ENCODE peak calls at places on chromosomes 13 and 19, in five cellular contexts. One of them, this sample, is unnamed.

GRCh38 chr13:106473174-106473573 is 62.3 kb downstream of the EFNB2 start:
- DNase-seq in AG04449: no peak
- DNase-seq in psoas muscle: no peak
- DNase-seq in glutamatergic neuron: no peak
- DNase-seq in progenitor cell of endocrine pancreas: no peak
- DNase-seq in this sample: no peak

GRCh38 chr13:29509999-29510586 is 85.4 kb downstream of the SLC7A1 start:
- DNase-seq in AG04449: no peak
- DNase-seq in progenitor cell of endocrine pancreas: no peak
- DNase-seq in psoas muscle: no peak
- DNase-seq in glutamatergic neuron: no peak
- DNase-seq in this sample: no peak

GRCh38 chr13:79735228-79735627 is 254.3 kb downstream of the NDFIP2 start:
- DNase-seq in progenitor cell of endocrine pancreas: no peak
- DNase-seq in AG04449: no peak
- DNase-seq in psoas muscle: no peak
- DNase-seq in glutamatergic neuron: no peak
- DNase-seq in this sample: no peak

GRCh38 chr13:43572601-43573360 is 214.0 kb downstream of the ENOX1 start:
- DNase-seq in glutamatergic neuron: no peak
- DNase-seq in progenitor cell of endocrine pancreas: no peak
- DNase-seq in AG04449: peak; percentile 61
- DNase-seq in psoas muscle: no peak
- DNase-seq in this sample: no peak

GRCh38 chr13:94710881-94711560 is 1.3 kb downstream of the SOX21 start:
- DNase-seq in AG04449: no peak
- DNase-seq in psoas muscle: no peak
- DNase-seq in progenitor cell of endocrine pancreas: peak; percentile 36
- DNase-seq in glutamatergic neuron: peak; percentile 50
- DNase-seq in this sample: no peak

GRCh38 chr13:95627590-95627989 is 16.9 kb downstream of the DZIP1 start:
- DNase-seq in psoas muscle: no peak
- DNase-seq in progenitor cell of endocrine pancreas: no peak
- DNase-seq in AG04449: no peak
- DNase-seq in glutamatergic neuron: no peak
- DNase-seq in this sample: no peak

GRCh38 chr13:42361701-42362100 is 89.7 kb downstream of the AKAP11 start:
- DNase-seq in glutamatergic neuron: no peak
- DNase-seq in psoas muscle: no peak
- DNase-seq in AG04449: no peak
- DNase-seq in progenitor cell of endocrine pancreas: no peak
- DNase-seq in this sample: no peak

GRCh38 chr13:40116008-40116407 is 460.5 kb downstream of the COG6 start:
- DNase-seq in AG04449: no peak
- DNase-seq in progenitor cell of endocrine pancreas: no peak
- DNase-seq in psoas muscle: no peak
- DNase-seq in glutamatergic neuron: no peak
- DNase-seq in this sample: no peak

GRCh38 chr13:32905864-32906180 is 110.4 kb upstream of the KL start:
- DNase-seq in psoas muscle: no peak
- DNase-seq in glutamatergic neuron: no peak
- DNase-seq in AG04449: no peak
- DNase-seq in progenitor cell of endocrine pancreas: no peak
- DNase-seq in this sample: no peak

GRCh38 chr13:51444922-51445321 is 7.9 kb downstream of the INTS6 start:
- DNase-seq in psoas muscle: no peak
- DNase-seq in glutamatergic neuron: no peak
- DNase-seq in progenitor cell of endocrine pancreas: no peak
- DNase-seq in AG04449: peak; percentile 23
- DNase-seq in this sample: no peak

GRCh38 chr13:40579535-40579934 is 86.9 kb downstream of the FOXO1 start:
- DNase-seq in glutamatergic neuron: no peak
- DNase-seq in progenitor cell of endocrine pancreas: no peak
- DNase-seq in psoas muscle: no peak
- DNase-seq in AG04449: no peak
- DNase-seq in this sample: no peak

GRCh38 chr19:33094504-33095067 is 13.6 kb downstream of the GPATCH1 start:
- DNase-seq in glutamatergic neuron: no peak
- DNase-seq in progenitor cell of endocrine pancreas: no peak
- DNase-seq in AG04449: no peak
- DNase-seq in psoas muscle: no peak
- DNase-seq in this sample: no peak

GRCh38 chr13:85798999-85799646 is at the start of gene SLITRK6:
- DNase-seq in AG04449: peak; percentile 7
- DNase-seq in glutamatergic neuron: no peak
- DNase-seq in progenitor cell of endocrine pancreas: no peak
- DNase-seq in psoas muscle: no peak
- DNase-seq in this sample: no peak

GRCh38 chr13:77724092-77724491 is 26.6 kb downstream of the SLAIN1 start:
- DNase-seq in progenitor cell of endocrine pancreas: no peak
- DNase-seq in AG04449: no peak
- DNase-seq in glutamatergic neuron: no peak
- DNase-seq in psoas muscle: no peak
- DNase-seq in this sample: no peak

GRCh38 chr13:50162567-50162966 is 147.3 kb downstream of the KCNRG start:
- DNase-seq in psoas muscle: no peak
- DNase-seq in glutamatergic neuron: no peak
- DNase-seq in progenitor cell of endocrine pancreas: no peak
- DNase-seq in AG04449: no peak
- DNase-seq in this sample: no peak

GRCh38 chr13:75566658-75567057 is 17.1 kb downstream of the UCHL3 start:
- DNase-seq in glutamatergic neuron: no peak
- DNase-seq in psoas muscle: no peak
- DNase-seq in AG04449: no peak
- DNase-seq in progenitor cell of endocrine pancreas: no peak
- DNase-seq in this sample: no peak

GRCh38 chr19:11381535-11382369 is 2.4 kb downstream of the EPOR start:
- DNase-seq in glutamatergic neuron: peak; percentile 77
- DNase-seq in progenitor cell of endocrine pancreas: peak; percentile 38
- DNase-seq in psoas muscle: peak; percentile 73
- DNase-seq in AG04449: no peak
- DNase-seq in this sample: peak; percentile 67

GRCh38 chr13:110471833-110472162 is 89.7 kb downstream of the RAB20 start:
- DNase-seq in AG04449: no peak
- DNase-seq in glutamatergic neuron: no peak
- DNase-seq in progenitor cell of endocrine pancreas: no peak
- DNase-seq in psoas muscle: peak; percentile 37
- DNase-seq in this sample: no peak

GRCh38 chr19:18940791-18941627 is at the start of gene HOMER3:
- DNase-seq in progenitor cell of endocrine pancreas: peak; percentile 86
- DNase-seq in glutamatergic neuron: peak; percentile 93
- DNase-seq in psoas muscle: peak; percentile 87
- DNase-seq in AG04449: no peak
- DNase-seq in this sample: peak; percentile 84

GRCh38 chr19:52716578-52716977 is 18.3 kb downstream of the ZNF611 start:
- DNase-seq in glutamatergic neuron: no peak
- DNase-seq in progenitor cell of endocrine pancreas: no peak
- DNase-seq in psoas muscle: no peak
- DNase-seq in AG04449: no peak
- DNase-seq in this sample: no peak

DNA sequence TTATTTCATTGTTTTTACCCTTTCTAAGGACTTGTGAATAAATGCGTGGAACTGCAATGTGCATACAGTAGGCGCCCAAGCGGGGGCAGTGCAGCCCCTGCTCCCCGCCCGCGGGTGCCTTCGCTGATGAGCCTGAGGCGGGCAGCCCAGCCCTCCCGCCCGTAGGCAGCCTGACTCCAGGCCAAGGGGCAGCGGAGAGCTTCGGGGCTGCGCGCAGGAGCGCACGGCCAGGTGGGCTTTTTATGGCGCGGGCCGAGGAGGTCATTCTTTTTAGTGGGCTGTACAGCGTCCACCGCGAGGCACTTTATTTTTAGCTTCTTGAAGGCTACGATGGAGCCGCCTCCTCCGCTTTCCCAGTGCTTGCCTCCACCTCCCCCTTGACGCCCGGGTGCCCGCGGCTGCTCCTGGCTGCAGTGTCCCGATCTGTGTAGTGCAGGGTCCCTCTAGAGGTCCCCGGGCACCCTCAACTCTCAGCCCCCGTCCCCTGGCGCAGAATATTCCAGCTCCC is 60.5 kb downstream of the CCNE1 start:
- DNase-seq in glutamatergic neuron: peak; percentile 41
- DNase-seq in AG04449: no peak
- DNase-seq in psoas muscle: no peak
- DNase-seq in progenitor cell of endocrine pancreas: no peak
- DNase-seq in this sample: no peak
- TF ChIP-seq CTCF in glutamatergic neuron: no peak
- TF ChIP-seq CTCF in AG04449: no peak
- TF ChIP-seq CTCF in psoas muscle: peak; percentile 28
- TF ChIP-seq CTCF in progenitor cell of endocrine pancreas: peak; percentile 39
- TF ChIP-seq CTCF in this sample: peak; percentile 41

DNA sequence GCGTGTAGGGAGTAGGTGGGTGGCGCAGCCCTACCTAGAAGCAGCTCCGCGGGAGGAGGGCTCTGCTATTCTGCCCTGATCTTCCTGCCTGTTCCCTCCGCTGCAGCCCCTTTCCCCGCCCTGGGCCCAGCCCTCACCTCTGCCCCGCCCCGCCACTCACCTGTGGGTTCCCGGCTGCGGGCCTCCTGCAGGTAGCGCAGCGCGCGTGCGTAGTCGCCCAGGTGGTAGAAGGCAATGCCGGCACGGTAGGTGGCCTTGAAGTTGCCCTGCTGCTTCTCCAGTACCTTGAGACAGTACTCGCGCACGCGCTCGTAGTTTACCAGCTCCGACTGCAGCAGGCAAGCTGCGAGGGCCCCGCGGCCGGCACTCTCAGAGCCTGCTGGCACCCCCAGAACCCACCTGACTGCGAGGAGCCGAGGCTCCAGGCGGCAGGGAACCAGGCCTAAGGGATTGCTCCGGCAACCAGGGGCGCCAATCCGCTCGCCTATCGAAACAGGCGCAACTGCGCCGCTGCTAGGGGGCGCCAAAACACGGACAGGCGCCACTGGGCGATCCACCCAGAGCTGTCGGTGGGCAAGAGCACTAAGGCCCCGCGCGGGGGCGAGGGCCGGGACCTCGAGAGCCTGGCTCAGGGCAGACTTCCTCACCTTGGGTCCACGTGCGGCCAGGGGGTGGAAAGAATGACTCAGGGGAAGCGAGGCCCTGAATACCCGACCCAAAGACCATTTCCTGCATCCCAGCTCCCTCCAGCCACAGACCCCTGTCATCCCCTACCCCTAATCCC is 965 bp downstream of the TTC9B start:
- DNase-seq in progenitor cell of endocrine pancreas: peak; percentile 48
- DNase-seq in psoas muscle: peak; percentile 41
- DNase-seq in AG04449: no peak
- DNase-seq in glutamatergic neuron: peak; percentile 76
- DNase-seq in this sample: no peak
- TF ChIP-seq CTCF in progenitor cell of endocrine pancreas: peak; percentile 52
- TF ChIP-seq CTCF in psoas muscle: peak; percentile 50
- TF ChIP-seq CTCF in AG04449: peak; percentile 36
- TF ChIP-seq CTCF in glutamatergic neuron: peak; percentile 62
- TF ChIP-seq CTCF in this sample: peak; percentile 60

GRCh38 chr13:72953391-72953960 is 105.3 kb upstream of the KLF5 start:
- DNase-seq in AG04449: no peak
- DNase-seq in psoas muscle: no peak
- DNase-seq in progenitor cell of endocrine pancreas: no peak
- DNase-seq in glutamatergic neuron: no peak
- DNase-seq in this sample: no peak

GRCh38 chr13:72952529-72953141 is 106.2 kb upstream of the KLF5 start:
- DNase-seq in progenitor cell of endocrine pancreas: no peak
- DNase-seq in glutamatergic neuron: no peak
- DNase-seq in psoas muscle: no peak
- DNase-seq in AG04449: no peak
- DNase-seq in this sample: no peak
- TF ChIP-seq CTCF in progenitor cell of endocrine pancreas: peak; percentile 16
- TF ChIP-seq CTCF in glutamatergic neuron: no peak
- TF ChIP-seq CTCF in psoas muscle: no peak
- TF ChIP-seq CTCF in AG04449: no peak
- TF ChIP-seq CTCF in this sample: no peak

DNA sequence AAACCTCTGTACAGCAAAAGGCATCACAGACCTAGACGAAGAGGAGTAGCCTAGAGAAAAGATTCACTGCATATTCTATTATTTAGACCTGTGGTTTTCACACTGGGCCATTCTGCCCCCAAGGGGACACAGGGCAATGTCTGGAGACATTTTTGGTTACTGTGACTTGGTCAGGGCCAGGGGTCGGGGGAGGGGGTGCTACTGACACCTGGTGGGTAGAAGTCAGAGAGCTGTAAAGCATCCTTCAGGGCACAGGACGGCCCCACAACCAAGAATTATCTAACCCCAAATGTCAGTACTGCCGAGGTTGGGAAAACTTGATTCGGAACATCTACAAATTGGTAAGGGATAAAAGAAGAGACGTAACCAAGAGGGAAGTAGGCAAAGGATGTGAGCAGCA is 11.3 kb downstream of the ELAVL1 start:
- DNase-seq in psoas muscle: no peak
- DNase-seq in glutamatergic neuron: no peak
- DNase-seq in AG04449: no peak
- DNase-seq in progenitor cell of endocrine pancreas: no peak
- DNase-seq in this sample: no peak
- TF ChIP-seq CTCF in psoas muscle: no peak
- TF ChIP-seq CTCF in glutamatergic neuron: no peak
- TF ChIP-seq CTCF in AG04449: no peak
- TF ChIP-seq CTCF in progenitor cell of endocrine pancreas: no peak
- TF ChIP-seq CTCF in this sample: no peak

GRCh38 chr19:51327066-51327985 is 14.6 kb downstream of the VSIG10L start:
- DNase-seq in psoas muscle: peak; percentile 48
- DNase-seq in AG04449: no peak
- DNase-seq in progenitor cell of endocrine pancreas: no peak
- DNase-seq in glutamatergic neuron: peak; percentile 82
- DNase-seq in this sample: no peak
- TF ChIP-seq CTCF in psoas muscle: no peak
- TF ChIP-seq CTCF in AG04449: peak; percentile 10
- TF ChIP-seq CTCF in progenitor cell of endocrine pancreas: peak; percentile 24
- TF ChIP-seq CTCF in glutamatergic neuron: no peak
- TF ChIP-seq CTCF in this sample: no peak